ENCODE peak calls at places on chromosomes 2 and 18, in five cellular contexts. D is right lobe of liver, Z is H9, I is GM23338, L is SK-N-SH. C is an unnamed sample. For H3K4me1, the result is how much of the 10 kb centered on the place peaks cover.

GRCh38 chr2:47907097-47907781 is 941 bp upstream of the FBXO11 start:
- DNase-seq in D (no peak), Z (no peak), I (peak), L (no peak), C (no peak)

GRCh38 chr18:63161032-63161727 is 158.4 kb downstream of the BCL2 start:
- DNase-seq in D (no peak), Z (no peak), I (no peak), L (no peak), C (no peak)

GRCh38 chr2:46508312-46508711 is 28.9 kb downstream of the TMEM247 start:
- DNase-seq in D (no peak), Z (no peak), I (no peak), L (no peak), C (no peak)

GRCh38 chr18:67788784-67789545 is 272.4 kb upstream of the DSEL start:
- DNase-seq in D (no peak), Z (no peak), I (no peak), L (no peak), C (no peak)

GRCh38 chr2:165790461-165790860 is 3.6 kb downstream of the GALNT3 start:
- DNase-seq in D (no peak), Z (no peak), I (no peak), L (no peak), C (no peak)

GRCh38 chr2:108492364-108492763 is 41.9 kb upstream of the LIMS1 start:
- DNase-seq in D (no peak), Z (no peak), I (no peak), L (no peak), C (no peak)

GRCh38 chr2:45329045-45329677 is 281.9 kb downstream of the SRBD1 start:
- DNase-seq in D (no peak), Z (peak), I (no peak), L (no peak), C (no peak)

GRCh38 chr2:149365826-149366583 is 35.6 kb downstream of the LYPD6 start:
- DNase-seq in D (peak), Z (no peak), I (no peak), L (peak), C (no peak)

GRCh38 chr18:36321636-36322407 is 24.3 kb downstream of the FHOD3 start:
- DNase-seq in D (no peak), Z (peak), I (no peak), L (no peak), C (no peak)

GRCh38 chr18:63443820-63444219 is 21.5 kb upstream of the VPS4B start:
- DNase-seq in D (no peak), Z (no peak), I (no peak), L (no peak), C (no peak)

DNA sequence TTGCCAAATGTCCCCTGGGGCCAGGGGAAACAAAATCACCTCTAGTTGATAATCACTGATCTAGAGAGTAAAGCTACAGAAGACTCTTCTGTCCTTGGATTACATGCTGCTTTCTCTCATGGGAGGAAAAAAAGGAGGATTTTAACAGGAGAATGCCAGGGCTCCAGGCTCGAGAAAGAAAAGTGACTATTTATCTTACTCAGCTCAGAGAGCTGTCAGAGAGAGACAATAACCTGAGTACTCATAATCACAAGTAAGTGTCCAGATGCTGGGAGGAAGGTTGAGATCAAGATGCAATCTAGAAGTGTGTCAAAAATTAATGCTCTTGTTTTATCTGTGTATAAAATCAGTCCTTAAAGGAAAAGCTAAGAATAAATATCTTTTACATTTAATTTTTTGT is 133.3 kb downstream of the PTRHD1 start:
- DNase-seq in D (no peak), Z (no peak), I (no peak), L (peak), C (no peak)
- H3K4me1 ChIP-seq in D (under half), Z (under half), I (under half), L (under half), C (under half)

GRCh38 chr2:10330700-10331032 is 28.0 kb downstream of the HPCAL1 start:
- DNase-seq in D (no peak), Z (no peak), I (no peak), L (no peak), C (no peak)

GRCh38 chr2:10327896-10328666 is 25.4 kb downstream of the HPCAL1 start:
- DNase-seq in D (no peak), Z (no peak), I (no peak), L (no peak), C (no peak)

GRCh38 chr2:10329880-10330699 is 27.4 kb downstream of the HPCAL1 start:
- DNase-seq in D (no peak), Z (no peak), I (peak), L (no peak), C (no peak)

GRCh38 chr2:10329584-10329879 is 26.8 kb downstream of the HPCAL1 start:
- DNase-seq in D (no peak), Z (no peak), I (no peak), L (no peak), C (no peak)

DNA sequence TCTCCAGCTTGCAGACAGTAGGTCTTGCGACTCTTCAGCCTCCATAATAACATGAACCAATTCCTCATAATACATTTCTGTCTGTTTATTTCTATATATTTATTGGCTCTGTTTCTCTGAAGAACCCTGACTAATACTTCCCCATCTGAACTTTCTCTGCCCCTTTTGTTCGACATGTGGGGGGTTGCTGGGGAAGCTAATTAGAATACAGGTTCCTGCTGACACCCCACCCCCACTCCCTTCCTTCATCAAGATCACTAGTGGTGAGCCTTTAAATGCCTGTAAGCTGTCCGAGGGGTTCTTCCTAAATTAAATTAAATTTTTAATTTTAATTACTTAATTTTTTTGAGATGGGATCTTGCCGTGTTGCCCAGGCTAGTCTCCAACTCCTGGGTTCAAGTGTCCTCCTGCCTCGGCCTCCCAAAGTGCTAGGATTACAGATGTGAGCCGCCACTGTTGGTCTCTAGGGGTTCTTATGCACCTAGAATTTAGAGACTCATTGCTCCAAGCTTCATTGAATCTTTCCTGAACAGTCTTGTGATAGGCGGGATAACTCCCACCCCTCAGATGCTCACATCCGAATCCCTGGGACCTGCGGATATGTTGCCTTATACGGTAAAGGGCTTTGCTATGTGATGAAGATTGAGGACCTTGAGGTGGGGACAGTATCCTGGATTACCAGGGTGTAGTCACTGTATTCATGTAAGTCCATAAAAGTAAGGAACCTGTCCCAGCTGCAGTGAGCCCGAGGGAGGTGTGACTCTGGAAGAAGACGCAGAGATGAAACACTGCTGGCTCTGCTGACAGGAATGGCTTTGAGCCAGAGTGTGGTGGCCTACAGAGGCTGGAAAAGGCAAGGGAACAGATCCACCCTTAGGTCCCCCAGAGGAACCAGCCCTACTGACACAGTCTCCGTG is 26.2 kb downstream of the HPCAL1 start:
- DNase-seq in D (no peak), Z (no peak), I (no peak), L (no peak), C (no peak)
- H3K4me1 ChIP-seq in D (half or more), Z (under half), I (under half), L (half or more), C (under half)

GRCh38 chr2:112153501-112153900 is 15.3 kb downstream of the FBLN7 start:
- DNase-seq in D (no peak), Z (no peak), I (no peak), L (no peak), C (no peak)

GRCh38 chr2:112152476-112153178 is 14.4 kb downstream of the FBLN7 start:
- DNase-seq in D (no peak), Z (no peak), I (no peak), L (no peak), C (no peak)

GRCh38 chr2:112155331-112156151 is 17.4 kb downstream of the FBLN7 start:
- DNase-seq in D (no peak), Z (no peak), I (no peak), L (no peak), C (no peak)

GRCh38 chr2:112153179-112153490 is 14.9 kb downstream of the FBLN7 start:
- DNase-seq in D (no peak), Z (no peak), I (no peak), L (no peak), C (peak)

DNA sequence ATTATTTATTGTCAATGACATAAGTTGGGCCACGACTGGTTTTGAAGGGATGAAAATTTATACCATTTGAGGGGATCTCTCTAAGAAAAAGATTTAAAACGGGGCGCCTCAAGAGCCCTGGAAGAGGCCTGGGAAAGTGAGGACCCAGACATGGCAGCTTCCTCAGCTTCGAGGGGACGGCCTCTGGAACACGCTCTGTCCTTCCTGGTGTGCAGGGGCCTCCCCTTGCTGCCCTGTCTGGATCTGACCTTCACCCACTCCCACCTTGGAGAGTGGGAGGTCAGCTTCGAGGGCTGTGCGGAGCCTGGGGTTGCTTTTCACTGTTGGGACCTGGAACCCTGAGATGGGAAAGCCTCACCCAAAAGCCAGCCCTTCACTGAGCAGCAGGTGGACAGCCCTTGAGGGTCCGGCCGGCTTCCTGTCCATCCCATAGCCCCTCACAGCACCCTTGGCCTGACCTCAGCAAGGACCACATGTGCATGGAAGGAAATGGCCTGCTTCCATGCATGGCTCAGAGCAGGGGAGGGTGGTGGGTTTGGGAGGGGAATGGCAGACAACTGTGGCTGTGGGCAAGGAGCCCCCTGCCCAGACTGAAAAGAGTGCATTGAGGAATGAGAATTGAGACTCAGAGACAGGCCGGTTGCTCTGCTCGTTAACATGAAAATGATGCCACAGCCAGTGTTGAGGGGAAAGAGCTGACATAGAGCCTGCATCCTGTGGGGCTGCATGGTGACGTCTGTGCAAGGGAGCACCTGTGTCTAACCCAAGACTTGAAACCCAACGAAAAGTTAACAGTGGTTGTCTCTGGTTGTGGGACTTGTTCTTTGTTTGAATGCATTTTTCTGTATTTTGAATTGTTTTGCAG is 16.3 kb downstream of the FBLN7 start:
- DNase-seq in D (no peak), Z (no peak), I (no peak), L (no peak), C (no peak)
- H3K4me1 ChIP-seq in D (under half), Z (under half), I (under half), L (under half), C (under half)

DNA sequence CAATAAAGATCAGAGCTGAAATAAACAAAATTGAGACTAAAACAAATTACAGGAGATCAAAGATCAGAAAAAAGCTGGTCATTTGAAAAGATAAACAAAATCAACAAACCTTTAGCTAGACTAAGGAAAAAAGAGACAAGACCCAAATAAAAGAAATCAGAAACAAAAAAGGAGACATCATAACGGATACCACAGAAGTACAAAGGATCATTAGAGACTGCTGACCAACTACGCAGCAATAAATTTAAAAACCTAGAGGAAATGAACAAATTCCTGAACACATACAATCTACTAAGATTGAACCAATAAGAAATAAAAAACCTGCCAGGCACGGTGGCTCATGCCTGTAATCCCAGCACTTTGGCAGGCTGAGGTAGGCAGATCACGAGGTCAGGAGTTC is 33.7 kb downstream of the USP34 start:
- DNase-seq in D (no peak), Z (no peak), I (no peak), L (no peak), C (no peak)
- H3K4me1 ChIP-seq in D (half or more), Z (under half), I (under half), L (under half), C (under half)

GRCh38 chr2:177689623-177690022 is 297.1 kb downstream of the AGPS start:
- DNase-seq in D (no peak), Z (no peak), I (no peak), L (no peak), C (no peak)

GRCh38 chr2:177691177-177691576 is 298.6 kb downstream of the AGPS start:
- DNase-seq in D (no peak), Z (no peak), I (peak), L (no peak), C (no peak)

GRCh38 chr2:177692042-177692823 is 299.7 kb downstream of the AGPS start:
- DNase-seq in D (no peak), Z (no peak), I (no peak), L (no peak), C (no peak)

GRCh38 chr2:177692828-177693269 is 300.3 kb downstream of the AGPS start:
- DNase-seq in D (no peak), Z (no peak), I (peak), L (no peak), C (no peak)

GRCh38 chr2:177688844-177689243 is 296.3 kb downstream of the AGPS start:
- DNase-seq in D (no peak), Z (no peak), I (no peak), L (no peak), C (no peak)
- H3K4me1 ChIP-seq in D (under half), Z (under half), I (under half), L (under half), C (under half)

GRCh38 chr2:1704606-1705556 is 39.4 kb downstream of the PXDN start:
- DNase-seq in D (no peak), Z (no peak), I (no peak), L (peak), C (no peak)
- H3K4me1 ChIP-seq in D (under half), Z (under half), I (under half), L (half or more), C (under half)